ENCODE peak calls at places on chromosomes 7 and 10, in eight cellular contexts. O, S, U, K, A, M, C and T are unnamed samples.
A peak's percentile ranks its signal among the peaks of the same experiment; 100 is the strongest.

GRCh38 chr7:145082366-145083240 is 246.8 kb upstream of the TPK1 start:
- DNase-seq in O (no peak), S (no peak), U (no peak), K (no peak), A (no peak), M (no peak), C (no peak), T (no peak)

GRCh38 chr10:5498791-5499492 is 428 bp downstream of the CALML5 start:
- DNase-seq in O (no peak), S (peak; percentile 69), U (peak; percentile 15), K (no peak), A (no peak), M (no peak), C (peak; percentile 48), T (no peak)

GRCh38 chr7:7323352-7323751 is 141.0 kb downstream of the C1GALT1 start:
- DNase-seq in O (no peak), S (no peak), U (no peak), K (no peak), A (no peak), M (no peak), C (no peak), T (no peak)

GRCh38 chr10:92130622-92131270 is 160.1 kb downstream of the CPEB3 start:
- DNase-seq in O (no peak), S (no peak), U (no peak), K (no peak), A (no peak), M (no peak), C (no peak), T (no peak)

GRCh38 chr10:33084388-33084896 is 126.4 kb upstream of the ITGB1 start:
- DNase-seq in O (no peak), S (no peak), U (no peak), K (no peak), A (no peak), M (no peak), C (no peak), T (no peak)

GRCh38 chr7:55274156-55274555 is 91.0 kb upstream of the LANCL2 start:
- DNase-seq in O (no peak), S (no peak), U (no peak), K (no peak), A (no peak), M (no peak), C (no peak), T (no peak)

GRCh38 chr10:95451568-95452524 is 109.3 kb downstream of the SORBS1 start:
- DNase-seq in O (no peak), S (no peak), U (no peak), K (no peak), A (no peak), M (no peak), C (no peak), T (no peak)

GRCh38 chr7:69640216-69640615 is 41.9 kb downstream of the AUTS2 start:
- DNase-seq in O (no peak), S (no peak), U (no peak), K (no peak), A (no peak), M (no peak), C (no peak), T (no peak)

GRCh38 chr7:73633844-73634243 is 9.5 kb upstream of the MLXIPL start:
- DNase-seq in O (no peak), S (no peak), U (no peak), K (no peak), A (no peak), M (no peak), C (no peak), T (no peak)

GRCh38 chr7:2757904-2758672 is 70.1 kb downstream of the AMZ1 start:
- DNase-seq in O (peak; percentile 99), S (no peak), U (no peak), K (peak; percentile 78), A (peak; percentile 48), M (peak; percentile 21), C (no peak), T (peak; percentile 55)

GRCh38 chr10:78630944-78631838 is 437.6 kb upstream of the ZMIZ1 start:
- DNase-seq in O (no peak), S (no peak), U (no peak), K (no peak), A (no peak), M (no peak), C (peak; percentile 63), T (no peak)

GRCh38 chr7:96303105-96303685 is 18.7 kb downstream of the SLC25A13 start:
- DNase-seq in O (peak; percentile 19), S (no peak), U (no peak), K (no peak), A (peak; percentile 60), M (peak; percentile 39), C (no peak), T (peak; percentile 50)

GRCh38 chr7:7135074-7135473 is 47.3 kb upstream of the C1GALT1 start:
- DNase-seq in O (no peak), S (no peak), U (no peak), K (no peak), A (no peak), M (no peak), C (no peak), T (no peak)

GRCh38 chr10:340646-341045 is 205.4 kb downstream of the ZMYND11 start:
- DNase-seq in O (no peak), S (peak; percentile 38), U (no peak), K (no peak), A (no peak), M (no peak), C (no peak), T (no peak)

GRCh38 chr10:88254091-88254490 is 329.0 kb downstream of the RNLS start:
- DNase-seq in O (peak; percentile 86), S (peak; percentile 22), U (no peak), K (peak; percentile 38), A (no peak), M (no peak), C (peak; percentile 82), T (no peak)

GRCh38 chr7:105268511-105269392 is 120.0 kb downstream of the SRPK2 start:
- DNase-seq in O (peak; percentile 74), S (no peak), U (no peak), K (no peak), A (peak; percentile 52), M (peak; percentile 24), C (no peak), T (peak; percentile 71)

GRCh38 chr7:22589641-22590141 is 89.7 kb upstream of the STEAP1B start:
- DNase-seq in O (no peak), S (no peak), U (peak; percentile 26), K (peak; percentile 75), A (no peak), M (peak; percentile 20), C (peak; percentile 70), T (peak; percentile 88)

GRCh38 chr7:133265821-133266220 is 12.9 kb downstream of the EXOC4 start:
- DNase-seq in O (peak; percentile 11), S (no peak), U (no peak), K (no peak), A (no peak), M (no peak), C (no peak), T (no peak)

GRCh38 chr7:2937701-2938513 is 93.8 kb upstream of the GNA12 start:
- DNase-seq in O (no peak), S (no peak), U (no peak), K (no peak), A (no peak), M (peak; percentile 1), C (no peak), T (no peak)

GRCh38 chr10:78563224-78563764 is 505.5 kb upstream of the ZMIZ1 start:
- DNase-seq in O (no peak), S (no peak), U (no peak), K (no peak), A (no peak), M (no peak), C (no peak), T (no peak)

GRCh38 chr10:69829792-69830191 is 28.1 kb downstream of the COL13A1 start:
- DNase-seq in O (no peak), S (no peak), U (no peak), K (no peak), A (no peak), M (no peak), C (no peak), T (no peak)

DNA sequence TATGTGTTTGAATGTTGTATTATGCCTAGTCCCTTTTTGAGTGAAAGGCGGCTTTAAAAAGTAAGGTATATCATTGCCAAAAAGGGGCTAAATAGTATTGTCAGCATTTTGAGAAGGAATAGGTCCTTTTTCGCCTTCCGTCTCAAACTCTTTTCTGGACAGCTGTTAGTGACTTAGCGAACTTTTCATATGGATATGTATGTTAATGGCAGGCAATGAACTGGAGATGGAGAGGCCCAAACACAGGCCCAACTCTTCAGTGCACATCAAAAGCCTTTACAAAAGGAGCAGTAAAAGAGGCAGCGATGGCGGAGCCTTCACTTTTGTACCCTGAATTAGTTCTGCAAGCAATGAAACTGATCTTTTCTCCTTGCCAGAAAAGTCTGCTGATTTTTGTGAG is 243.6 kb upstream of the SP8 start:
- DNase-seq in O (no peak), S (no peak), U (no peak), K (no peak), A (no peak), M (no peak), C (no peak), T (no peak)
- H3K4me3 ChIP-seq in O (no peak overlapping the region), S (no peak overlapping the region), U (no peak overlapping the region), K (no peak overlapping the region), A (no peak overlapping the region), M (no peak overlapping the region), C (no peak overlapping the region), T (no peak overlapping the region)

GRCh38 chr7:1663857-1664651 is 6.0 kb upstream of the ELFN1 start:
- DNase-seq in O (no peak), S (peak; percentile 76), U (peak; percentile 27), K (peak; percentile 9), A (no peak), M (peak; percentile 4), C (peak; percentile 47), T (no peak)
- H3K27me3 ChIP-seq in O (no peaks in the 10 kb centered on the region), S (peaks cover 19% of the 10 kb centered on the region), U (peaks cover 10% of the 10 kb centered on the region), K (no peaks in the 10 kb centered on the region), A (peaks cover 24% of the 10 kb centered on the region), M (no peaks in the 10 kb centered on the region), C (peaks cover 73% of the 10 kb centered on the region), T (peaks cover 18% of the 10 kb centered on the region)

GRCh38 chr10:24446739-24447138 is 237.8 kb downstream of the KIAA1217 start:
- DNase-seq in O (peak; percentile 94), S (no peak), U (no peak), K (no peak), A (no peak), M (no peak), C (no peak), T (no peak)
- H3K4me1 ChIP-seq in O (peaks cover 68% of the 10 kb centered on the region), S (peaks cover 7% of the 10 kb centered on the region), U (peaks cover 9% of the 10 kb centered on the region), K (no peaks in the 10 kb centered on the region), A (no peaks in the 10 kb centered on the region), M (peaks cover 23% of the 10 kb centered on the region), C (peaks cover 47% of the 10 kb centered on the region), T (no peaks in the 10 kb centered on the region)

GRCh38 chr10:3197354-3198003 is 24.9 kb upstream of the PITRM1 start:
- DNase-seq in O (peak; percentile 93), S (peak; percentile 93), U (peak; percentile 84), K (peak; percentile 84), A (peak; percentile 70), M (peak; percentile 87), C (peak; percentile 89), T (peak; percentile 89)

GRCh38 chr10:3195706-3196105 is 23.1 kb upstream of the PITRM1 start:
- DNase-seq in O (no peak), S (no peak), U (no peak), K (no peak), A (no peak), M (no peak), C (no peak), T (no peak)

GRCh38 chr10:3196482-3196881 is 23.9 kb upstream of the PITRM1 start:
- DNase-seq in O (no peak), S (no peak), U (no peak), K (no peak), A (no peak), M (no peak), C (no peak), T (no peak)

GRCh38 chr10:3195286-3195685 is 22.7 kb upstream of the PITRM1 start:
- DNase-seq in O (no peak), S (no peak), U (no peak), K (no peak), A (no peak), M (no peak), C (no peak), T (no peak)

GRCh38 chr10:3196971-3197353 is 24.4 kb upstream of the PITRM1 start:
- DNase-seq in O (no peak), S (no peak), U (peak; percentile 34), K (no peak), A (no peak), M (no peak), C (no peak), T (no peak)
- H3K4me3 ChIP-seq in O (peak overlapping the region; percentile 70), S (no peak overlapping the region), U (no peak overlapping the region), K (no peak overlapping the region), A (no peak overlapping the region), M (no peak overlapping the region), C (peak overlapping the region; percentile 33), T (no peak overlapping the region)